ENCODE peak calls at places on chromosomes 7 and 10, in six cellular contexts. E is HepG2, J is endothelial cell of umbilical vein, K is A549, M is K562, A is GM12878. O is an unnamed sample.

GRCh38 chr7:155213955-155214327 is 83.7 kb upstream of the INSIG1 start:
- DNase-seq in E (no peak), J (no peak), K (no peak), M (peak), A (no peak), O (no peak)

GRCh38 chr7:69184339-69184738 is 413.9 kb upstream of the AUTS2 start:
- DNase-seq in E (no peak), J (no peak), K (no peak), M (no peak), A (no peak), O (no peak)

GRCh38 chr7:137399827-137400823 is 56.6 kb upstream of the PTN start:
- DNase-seq in E (no peak), J (no peak), K (no peak), M (no peak), A (no peak), O (no peak)

GRCh38 chr7:148296994-148297644 is 293.4 kb upstream of the C7orf33 start:
- DNase-seq in E (no peak), J (no peak), K (no peak), M (peak), A (no peak), O (peak)

GRCh38 chr7:150800576-150801241 is at the start of gene TMEM176A:
- DNase-seq in E (no peak), J (no peak), K (no peak), M (no peak), A (no peak), O (no peak)

GRCh38 chr10:16712883-16713282 is 104.3 kb downstream of the RSU1 start:
- DNase-seq in E (no peak), J (no peak), K (no peak), M (no peak), A (no peak), O (no peak)

GRCh38 chr7:44378744-44379143 is 53.4 kb upstream of the CAMK2B start:
- DNase-seq in E (peak), J (peak), K (no peak), M (no peak), A (no peak), O (no peak)

GRCh38 chr10:110171032-110171431 is 36.4 kb upstream of the MXI1 start:
- DNase-seq in E (no peak), J (no peak), K (no peak), M (no peak), A (no peak), O (no peak)

GRCh38 chr7:104931181-104931781 is 82.7 kb upstream of the KMT2E start:
- DNase-seq in E (no peak), J (peak), K (no peak), M (no peak), A (no peak), O (no peak)

GRCh38 chr7:12111461-12112405 is 99.4 kb upstream of the TMEM106B start:
- DNase-seq in E (no peak), J (peak), K (no peak), M (no peak), A (no peak), O (no peak)

GRCh38 chr7:100430450-100431285 is 1.0 kb downstream of the MEPCE start:
- DNase-seq in E (no peak), J (no peak), K (no peak), M (peak), A (no peak), O (no peak)

GRCh38 chr10:66215005-66215404 is 710.8 kb upstream of the LRRTM3 start:
- DNase-seq in E (peak), J (no peak), K (peak), M (no peak), A (no peak), O (peak)

GRCh38 chr10:104824378-104825006 is 183.4 kb downstream of the SORCS3 start:
- DNase-seq in E (no peak), J (no peak), K (no peak), M (peak), A (no peak), O (peak)

GRCh38 chr10:58641095-58641531 is 128.4 kb downstream of the BICC1 start:
- DNase-seq in E (peak), J (no peak), K (peak), M (no peak), A (no peak), O (peak)

GRCh38 chr10:101011517-101012423 is 12.2 kb downstream of the LZTS2 start:
- DNase-seq in E (peak), J (no peak), K (peak), M (peak), A (no peak), O (no peak)

GRCh38 chr7:144812379-144813283 is 23.2 kb downstream of the TPK1 start:
- DNase-seq in E (no peak), J (no peak), K (no peak), M (no peak), A (no peak), O (no peak)

GRCh38 chr7:117871401-117871777 is 1.9 kb downstream of the CTTNBP2 start:
- DNase-seq in E (no peak), J (no peak), K (no peak), M (no peak), A (no peak), O (no peak)

GRCh38 chr7:106166651-106167342 is 54.7 kb upstream of the SYPL1 start:
- DNase-seq in E (peak), J (peak), K (peak), M (peak), A (no peak), O (peak)

GRCh38 chr7:30974605-30975256 is 11.0 kb downstream of the GHRHR start:
- DNase-seq in E (peak), J (peak), K (peak), M (peak), A (peak), O (peak)

GRCh38 chr7:120550494-120551048 is 277.6 kb downstream of the KCND2 start:
- DNase-seq in E (no peak), J (no peak), K (no peak), M (no peak), A (no peak), O (peak)

GRCh38 chr10:74333174-74333573 is 182.2 kb downstream of the ADK start:
- DNase-seq in E (no peak), J (no peak), K (no peak), M (no peak), A (no peak), O (no peak)

GRCh38 chr10:55628260-55628701 is 732.8 kb downstream of the ZWINT start:
- DNase-seq in E (no peak), J (no peak), K (no peak), M (no peak), A (no peak), O (no peak)

GRCh38 chr7:44280993-44281721 is 44.2 kb downstream of the CAMK2B start:
- DNase-seq in E (no peak), J (no peak), K (no peak), M (no peak), A (no peak), O (no peak)

GRCh38 chr10:92268763-92269162 is 22.1 kb downstream of the CPEB3 start:
- DNase-seq in E (no peak), J (no peak), K (no peak), M (no peak), A (no peak), O (peak)

GRCh38 chr7:157309990-157310668 is 26.7 kb upstream of the DNAJB6 start:
- DNase-seq in E (peak), J (peak), K (peak), M (no peak), A (no peak), O (no peak)

GRCh38 chr10:84390364-84390763 is 62.0 kb downstream of the CCSER2 start:
- DNase-seq in E (no peak), J (no peak), K (no peak), M (no peak), A (no peak), O (no peak)

GRCh38 chr10:3948843-3949242 is 163.8 kb upstream of the KLF6 start:
- DNase-seq in E (no peak), J (peak), K (no peak), M (no peak), A (no peak), O (peak)

GRCh38 chr7:98870071-98870651 is 347 bp upstream of the TMEM130 start:
- DNase-seq in E (no peak), J (no peak), K (peak), M (peak), A (peak), O (peak)

GRCh38 chr10:50653142-50653541 is 29.4 kb upstream of the SGMS1 start:
- DNase-seq in E (no peak), J (peak), K (no peak), M (no peak), A (no peak), O (peak)

GRCh38 chr10:31118561-31118960 is 86.9 kb upstream of the ZNF438 start:
- DNase-seq in E (no peak), J (no peak), K (no peak), M (no peak), A (no peak), O (no peak)

GRCh38 chr10:58557714-58558113 is 45.0 kb downstream of the BICC1 start:
- DNase-seq in E (no peak), J (no peak), K (no peak), M (no peak), A (no peak), O (no peak)

GRCh38 chr7:30412810-30413504 is 65.6 kb downstream of the NOD1 start:
- DNase-seq in E (peak), J (peak), K (peak), M (peak), A (peak), O (peak)

GRCh38 chr7:24979470-24979862 is 512 bp downstream of the OSBPL3 start:
- DNase-seq in E (peak), J (peak), K (peak), M (peak), A (no peak), O (peak)

GRCh38 chr10:86630079-86630478 is 24.3 kb upstream of the OPN4 start:
- DNase-seq in E (no peak), J (no peak), K (no peak), M (no peak), A (no peak), O (no peak)

GRCh38 chr10:86632951-86633350 is 21.4 kb upstream of the OPN4 start:
- DNase-seq in E (peak), J (no peak), K (no peak), M (no peak), A (no peak), O (no peak)

GRCh38 chr10:86635402-86635801 is 18.9 kb upstream of the OPN4 start:
- DNase-seq in E (no peak), J (no peak), K (no peak), M (no peak), A (no peak), O (no peak)

DNA sequence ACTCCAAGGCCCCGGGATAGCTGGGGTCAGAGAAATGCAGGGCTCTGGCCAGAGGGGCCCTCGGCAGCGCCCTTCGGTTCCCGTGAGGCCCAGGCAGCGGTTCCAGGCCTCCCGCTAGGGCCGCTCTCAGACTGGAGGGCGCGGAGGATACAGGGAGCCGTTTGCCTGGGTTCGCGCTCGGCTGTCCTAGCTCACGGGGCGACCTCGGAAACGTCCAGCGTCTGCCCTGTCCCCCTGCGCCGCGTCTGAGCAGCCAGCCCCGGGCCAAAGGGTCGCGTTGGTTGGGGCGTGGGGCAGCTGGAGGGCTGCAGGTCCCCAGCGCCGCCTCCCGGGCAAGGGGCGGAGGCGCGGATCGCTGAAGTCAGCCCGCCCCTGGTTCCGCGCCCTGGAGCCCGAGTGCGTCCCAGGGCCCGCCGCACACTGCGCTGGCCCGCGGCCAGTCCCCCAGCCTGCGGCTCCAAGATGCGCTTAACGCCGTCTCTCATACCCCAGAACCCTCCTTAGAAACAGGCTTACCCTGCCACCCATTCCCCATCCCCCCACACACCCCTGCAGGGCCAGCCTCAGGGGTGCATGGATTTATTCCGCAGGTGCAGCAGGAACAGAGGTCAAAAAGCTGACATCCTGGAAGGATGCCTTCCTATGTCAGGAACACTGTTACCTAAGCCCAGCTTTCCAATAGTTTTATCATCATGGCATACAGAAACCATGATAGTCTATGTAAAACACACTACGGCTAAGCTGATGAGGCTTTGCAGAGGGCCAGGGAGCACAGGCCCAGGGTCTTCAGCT is 22.1 kb upstream of the OPN4 start:
- DNase-seq in E (no peak), J (no peak), K (no peak), M (no peak), A (no peak), O (no peak)
- TF ChIP-seq MYC in E (no peak), J (no peak), K (no peak), M (no peak), A (no peak), O (no peak)

DNA sequence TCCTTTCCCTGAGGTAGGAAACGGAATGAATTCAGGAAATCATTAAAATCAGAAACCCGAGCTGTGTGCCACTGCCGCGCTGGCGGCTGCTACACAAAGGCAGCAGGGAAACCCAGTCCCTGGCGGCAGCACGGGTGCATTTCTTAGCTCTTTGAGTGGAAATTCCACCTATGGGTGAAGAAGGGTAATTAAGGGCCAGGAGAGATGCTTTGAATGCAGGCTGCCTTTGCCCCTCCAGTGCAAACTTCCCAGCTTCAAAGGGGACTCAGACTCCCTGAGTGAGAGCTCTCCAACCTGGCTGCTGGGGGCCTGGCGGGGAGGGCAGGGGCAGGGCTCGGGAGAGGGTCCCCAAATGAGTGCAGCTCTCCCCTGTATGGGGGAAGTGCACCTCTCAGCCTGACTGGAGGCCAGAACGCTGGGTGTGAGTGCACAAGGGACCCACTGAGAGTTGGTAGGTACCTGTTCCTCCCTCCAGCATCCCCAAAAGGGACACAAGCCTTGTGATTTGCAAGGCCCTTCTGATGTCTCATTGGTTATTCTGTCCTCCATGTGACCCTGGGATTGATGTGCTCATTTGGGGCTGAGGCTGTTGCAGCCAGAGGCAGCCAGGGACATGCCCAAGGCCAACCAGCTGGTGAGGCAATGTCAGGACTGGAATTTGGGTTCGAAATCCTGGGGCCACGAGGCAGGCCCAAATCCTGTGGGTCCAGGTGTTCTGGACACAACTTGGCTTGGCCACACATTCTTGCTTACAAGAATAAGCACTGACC is 16.3 kb upstream of the ZMIZ1 start:
- DNase-seq in E (peak), J (peak), K (peak), M (peak), A (no peak), O (no peak)
- TF ChIP-seq MYC in E (no peak), J (no peak), K (no peak), M (no peak), A (no peak), O (no peak)

DNA sequence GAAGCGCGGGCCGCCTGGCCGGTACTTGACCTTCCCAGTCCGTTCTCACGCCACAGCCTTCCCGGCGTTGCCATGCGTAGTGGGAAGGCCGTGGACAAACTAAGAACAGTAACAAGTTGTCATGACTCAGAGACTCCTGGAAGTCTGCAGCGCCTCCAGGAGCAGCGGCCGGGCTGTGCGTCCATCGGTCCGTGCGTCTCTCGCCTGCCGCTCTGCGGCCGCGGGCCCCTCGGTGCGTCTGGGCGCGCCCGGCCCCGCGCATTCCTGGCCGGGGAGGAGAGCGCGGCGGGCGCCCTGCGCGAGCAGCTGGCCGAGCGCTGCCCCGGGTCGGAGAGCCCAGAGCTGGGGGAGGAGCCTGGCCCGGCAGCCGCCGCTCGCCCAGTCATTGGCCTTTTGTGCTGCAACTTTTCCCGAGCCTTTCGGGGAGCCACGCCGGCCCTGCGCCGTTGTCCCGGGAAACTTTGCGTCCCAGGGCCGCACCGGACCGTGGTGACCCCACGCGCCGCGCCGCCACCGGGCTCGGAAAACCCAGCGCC is 123.7 kb downstream of the TACC2 start:
- DNase-seq in E (peak), J (peak), K (peak), M (peak), A (no peak), O (peak)
- TF ChIP-seq MYC in E (peak), J (no peak), K (peak), M (no peak), A (no peak), O (no peak)

DNA sequence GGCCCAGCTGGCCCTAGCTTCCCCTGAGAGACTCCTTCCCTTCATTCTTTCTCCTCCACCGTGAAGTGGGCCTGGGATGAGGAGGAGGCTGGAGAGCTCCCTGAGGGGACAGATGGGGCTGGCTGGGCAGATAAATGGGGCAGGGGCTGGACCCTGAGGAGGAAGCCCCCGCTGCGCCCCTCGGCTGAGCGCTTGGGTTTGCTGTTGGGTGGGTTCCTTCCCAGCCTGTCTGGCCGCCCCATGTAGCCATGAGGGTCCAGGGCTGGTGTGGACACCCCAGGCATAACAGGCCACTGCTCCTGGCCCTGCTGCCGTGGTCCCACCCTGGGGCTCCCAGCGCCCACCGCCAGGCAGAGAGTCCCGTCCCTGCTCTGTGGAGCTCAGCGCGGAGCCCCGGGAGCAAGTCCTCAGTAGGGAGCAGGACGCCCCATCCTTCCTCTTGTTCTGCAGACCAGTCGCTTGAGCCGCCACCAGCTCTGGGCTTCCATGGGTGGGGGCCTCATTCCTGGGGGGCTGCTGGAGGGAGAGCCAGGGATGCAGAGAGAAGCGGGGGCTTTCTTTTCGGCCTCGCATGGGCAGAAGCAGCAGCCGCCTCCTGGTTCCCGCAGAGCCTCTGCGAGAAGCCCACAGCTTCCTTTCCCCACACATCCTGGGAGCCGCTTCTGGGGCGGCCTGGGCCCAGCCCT is 266.4 kb upstream of the TCERG1L start:
- DNase-seq in E (no peak), J (no peak), K (no peak), M (no peak), A (no peak), O (no peak)
- TF ChIP-seq MYC in E (no peak), J (no peak), K (no peak), M (no peak), A (no peak), O (no peak)

GRCh38 chr10:125117941-125118630 is 42.3 kb downstream of the CTBP2 start:
- DNase-seq in E (no peak), J (peak), K (no peak), M (no peak), A (no peak), O (no peak)

GRCh38 chr10:125122566-125122965 is 37.8 kb downstream of the CTBP2 start:
- DNase-seq in E (no peak), J (no peak), K (no peak), M (no peak), A (no peak), O (no peak)

GRCh38 chr10:125121003-125121402 is 39.4 kb downstream of the CTBP2 start:
- DNase-seq in E (no peak), J (no peak), K (no peak), M (no peak), A (no peak), O (no peak)

GRCh38 chr10:125118701-125119100 is 41.7 kb downstream of the CTBP2 start:
- DNase-seq in E (no peak), J (no peak), K (no peak), M (no peak), A (no peak), O (no peak)

GRCh38 chr10:125120046-125120710 is 40.2 kb downstream of the CTBP2 start:
- DNase-seq in E (no peak), J (no peak), K (no peak), M (no peak), A (no peak), O (no peak)
- TF ChIP-seq MYC in E (no peak), J (no peak), K (no peak), M (no peak), A (no peak), O (no peak)

DNA sequence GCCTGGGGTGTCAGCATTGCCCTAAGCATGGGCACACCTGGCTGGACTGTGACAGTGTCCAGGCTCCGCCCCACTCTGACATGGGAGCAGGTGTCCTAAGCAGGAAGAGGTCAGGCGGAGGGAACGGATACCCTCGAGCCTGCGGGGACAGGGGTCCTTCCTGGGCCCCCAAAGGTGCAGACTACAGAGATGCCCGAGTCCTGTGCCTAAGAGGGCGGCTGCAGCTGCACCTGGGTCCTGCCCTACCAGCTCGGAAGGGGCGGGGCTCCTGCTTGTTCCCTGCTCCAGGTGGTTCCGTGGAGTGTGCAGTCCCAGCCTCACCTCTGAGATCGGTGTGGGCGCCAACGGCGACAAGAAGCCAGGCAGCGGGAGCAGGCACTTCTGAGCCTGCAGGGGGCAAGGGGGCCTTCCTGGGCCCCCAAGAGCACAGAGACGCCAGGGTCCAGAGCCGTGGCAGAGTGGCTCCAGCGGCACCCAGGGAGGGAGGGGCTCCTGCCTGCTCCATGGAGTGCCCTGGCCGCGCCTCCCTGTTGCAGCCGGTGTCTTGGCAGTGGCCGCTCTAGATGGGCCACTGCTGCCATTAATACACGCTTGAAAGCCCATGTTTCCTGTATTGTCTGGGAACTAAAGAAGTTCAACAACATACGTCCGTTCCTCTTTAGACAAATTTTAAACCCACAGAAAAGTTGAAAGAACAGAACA is 64.5 kb upstream of the CACNA2D1 start:
- DNase-seq in E (no peak), J (no peak), K (no peak), M (no peak), A (no peak), O (no peak)
- TF ChIP-seq MYC in E (no peak), J (no peak), K (no peak), M (no peak), A (no peak), O (no peak)

O was measured in NB4.